ENCODE peak calls at places on chromosomes 6 and 20, in seven cellular contexts. One of them, this sample, is unnamed.

GRCh38 chr20:4073852-4074741 is 58.7 kb upstream of the RNF24 start:
- DNase-seq in RCC 7860: no peak
- DNase-seq in NCI-H345: no peak
- DNase-seq in AG09319: no peak
- DNase-seq in mucosa of descending colon: no peak
- DNase-seq in neural progenitor cell: no peak
- DNase-seq in Peyer's patch: no peak
- DNase-seq in this sample: no peak

GRCh38 chr6:28001751-28002150 is 44.7 kb downstream of the OR2B6 start:
- DNase-seq in RCC 7860: no peak
- DNase-seq in AG09319: no peak
- DNase-seq in neural progenitor cell: no peak
- DNase-seq in NCI-H345: no peak
- DNase-seq in mucosa of descending colon: no peak
- DNase-seq in Peyer's patch: no peak
- DNase-seq in this sample: no peak

GRCh38 chr6:66866801-66867200 is 1159.8 kb upstream of the EYS start:
- DNase-seq in RCC 7860: no peak
- DNase-seq in Peyer's patch: no peak
- DNase-seq in neural progenitor cell: no peak
- DNase-seq in NCI-H345: no peak
- DNase-seq in mucosa of descending colon: no peak
- DNase-seq in AG09319: no peak
- DNase-seq in this sample: no peak

GRCh38 chr20:14879020-14879697 is 541.7 kb upstream of the FLRT3 start:
- DNase-seq in mucosa of descending colon: no peak
- DNase-seq in Peyer's patch: no peak
- DNase-seq in AG09319: peak
- DNase-seq in neural progenitor cell: no peak
- DNase-seq in NCI-H345: peak
- DNase-seq in RCC 7860: peak
- DNase-seq in this sample: no peak

GRCh38 chr6:25173232-25173631 is 105.9 kb upstream of the CARMIL1 start:
- DNase-seq in mucosa of descending colon: no peak
- DNase-seq in RCC 7860: no peak
- DNase-seq in AG09319: no peak
- DNase-seq in neural progenitor cell: no peak
- DNase-seq in NCI-H345: no peak
- DNase-seq in Peyer's patch: no peak
- DNase-seq in this sample: no peak

GRCh38 chr20:24208652-24209051 is 220.1 kb upstream of the GGTLC1 start:
- DNase-seq in RCC 7860: no peak
- DNase-seq in AG09319: no peak
- DNase-seq in neural progenitor cell: peak
- DNase-seq in mucosa of descending colon: no peak
- DNase-seq in Peyer's patch: no peak
- DNase-seq in NCI-H345: peak
- DNase-seq in this sample: peak

GRCh38 chr6:31661867-31662723 is 1.5 kb upstream of the C6orf47 start:
- DNase-seq in mucosa of descending colon: no peak
- DNase-seq in RCC 7860: no peak
- DNase-seq in AG09319: no peak
- DNase-seq in NCI-H345: no peak
- DNase-seq in neural progenitor cell: no peak
- DNase-seq in Peyer's patch: no peak
- DNase-seq in this sample: no peak

GRCh38 chr6:48150701-48151100 is 39.7 kb upstream of the PTCHD4 start:
- DNase-seq in AG09319: no peak
- DNase-seq in NCI-H345: no peak
- DNase-seq in Peyer's patch: no peak
- DNase-seq in RCC 7860: no peak
- DNase-seq in neural progenitor cell: no peak
- DNase-seq in mucosa of descending colon: no peak
- DNase-seq in this sample: no peak

GRCh38 chr20:59667131-59667530 is 62.8 kb downstream of the PHACTR3 start:
- DNase-seq in RCC 7860: no peak
- DNase-seq in AG09319: no peak
- DNase-seq in NCI-H345: peak
- DNase-seq in mucosa of descending colon: no peak
- DNase-seq in neural progenitor cell: no peak
- DNase-seq in Peyer's patch: no peak
- DNase-seq in this sample: no peak